ENCODE peak calls at places on chromosomes 16 and 17, in eight cellular contexts. Y, R, P, A, F, Q, B and M are unnamed samples.

GRCh38 chr17:70829876-70830275 is 660.5 kb downstream of the KCNJ2 start:
- DNase-seq in B (no peak), Q (no peak), F (no peak), Y (no peak), P (no peak), R (no peak), A (no peak), M (no peak)

GRCh38 chr17:67017895-67018294 is 26.5 kb upstream of the CACNG1 start:
- DNase-seq in A (no peak), R (no peak), F (peak), Q (no peak), Y (no peak), B (no peak), P (no peak), M (no peak)

GRCh38 chr16:27982184-27982583 is 81.3 kb downstream of the GSG1L start:
- DNase-seq in R (no peak), A (no peak), B (no peak), Q (no peak), P (no peak), F (no peak), Y (no peak), M (no peak)

GRCh38 chr17:45006927-45007461 is 38.9 kb upstream of the C1QL1 start:
- DNase-seq in A (no peak), Q (no peak), B (peak), Y (no peak), R (no peak), F (peak), P (no peak), M (no peak)

GRCh38 chr16:84893849-84894599 is 74.2 kb downstream of the CRISPLD2 start:
- DNase-seq in Y (no peak), B (no peak), Q (no peak), A (no peak), F (no peak), R (no peak), P (no peak), M (no peak)

GRCh38 chr17:76597156-76598003 is 11.7 kb upstream of the ST6GALNAC2 start:
- DNase-seq in Q (peak), F (no peak), A (no peak), P (no peak), Y (no peak), R (no peak), B (no peak), M (no peak)

GRCh38 chr17:58236394-58236793 is 2.0 kb upstream of the LPO start:
- DNase-seq in B (no peak), A (no peak), Q (no peak), R (no peak), F (no peak), P (no peak), Y (no peak), M (no peak)

GRCh38 chr17:40317345-40317873 is 8.4 kb downstream of the RARA start:
- DNase-seq in P (peak), A (no peak), Q (peak), F (peak), R (no peak), B (peak), Y (peak), M (peak)

GRCh38 chr17:61412860-61413653 is 13.4 kb downstream of the TBX2 start:
- DNase-seq in Y (no peak), F (no peak), R (no peak), P (no peak), B (peak), Q (no peak), A (no peak), M (no peak)